ENCODE peak calls at places on chromosomes 7 and 10, in eight cellular contexts. I, U, Q, T, M, D, W and S are unnamed samples.

GRCh38 chr7:82665966-82666507 is 222.5 kb upstream of the CACNA2D1 start:
- DNase-seq in U (no peak), W (peak; percentile 66), I (no peak), M (no peak), Q (no peak), D (no peak), T (no peak), S (no peak)

GRCh38 chr7:141294122-141294829 is 220.4 kb downstream of the TMEM178B start:
- DNase-seq in D (no peak), I (peak; percentile 89), U (no peak), M (no peak), W (no peak), Q (no peak), T (no peak), S (no peak)

GRCh38 chr7:1901431-1902210 is 231.5 kb downstream of the ELFN1 start:
- DNase-seq in D (no peak), U (no peak), M (no peak), W (no peak), I (no peak), T (no peak), Q (no peak), S (no peak)

GRCh38 chr7:86629-87028 is 105.7 kb upstream of the FAM20C start:
- DNase-seq in W (no peak), I (no peak), U (no peak), M (no peak), T (no peak), Q (no peak), D (no peak), S (no peak)

GRCh38 chr10:36373424-36374096 is 731.5 kb upstream of the FZD8 start:
- DNase-seq in I (no peak), Q (no peak), D (no peak), T (no peak), M (no peak), W (no peak), U (no peak), S (no peak)

GRCh38 chr7:39949980-39950472 is at the start of gene CDK13:
- DNase-seq in W (peak; percentile 77), M (peak; percentile 25), Q (peak; percentile 97), U (no peak), I (peak; percentile 82), T (peak; percentile 82), D (peak; percentile 90), S (peak; percentile 49)

GRCh38 chr7:142750321-142750938 is 1.2 kb downstream of the PRSS1 start:
- DNase-seq in I (no peak), Q (no peak), W (no peak), U (no peak), D (no peak), M (no peak), T (no peak), S (no peak)

GRCh38 chr10:71749396-71749795 is 23.9 kb downstream of the VSIR start:
- DNase-seq in I (no peak), D (no peak), Q (no peak), M (no peak), T (no peak), U (no peak), W (no peak), S (no peak)

GRCh38 chr10:104028146-104028545 is 57.5 kb downstream of the COL17A1 start:
- DNase-seq in W (no peak), Q (no peak), M (no peak), I (no peak), T (peak; percentile 46), D (peak; percentile 14), U (no peak), S (no peak)

DNA sequence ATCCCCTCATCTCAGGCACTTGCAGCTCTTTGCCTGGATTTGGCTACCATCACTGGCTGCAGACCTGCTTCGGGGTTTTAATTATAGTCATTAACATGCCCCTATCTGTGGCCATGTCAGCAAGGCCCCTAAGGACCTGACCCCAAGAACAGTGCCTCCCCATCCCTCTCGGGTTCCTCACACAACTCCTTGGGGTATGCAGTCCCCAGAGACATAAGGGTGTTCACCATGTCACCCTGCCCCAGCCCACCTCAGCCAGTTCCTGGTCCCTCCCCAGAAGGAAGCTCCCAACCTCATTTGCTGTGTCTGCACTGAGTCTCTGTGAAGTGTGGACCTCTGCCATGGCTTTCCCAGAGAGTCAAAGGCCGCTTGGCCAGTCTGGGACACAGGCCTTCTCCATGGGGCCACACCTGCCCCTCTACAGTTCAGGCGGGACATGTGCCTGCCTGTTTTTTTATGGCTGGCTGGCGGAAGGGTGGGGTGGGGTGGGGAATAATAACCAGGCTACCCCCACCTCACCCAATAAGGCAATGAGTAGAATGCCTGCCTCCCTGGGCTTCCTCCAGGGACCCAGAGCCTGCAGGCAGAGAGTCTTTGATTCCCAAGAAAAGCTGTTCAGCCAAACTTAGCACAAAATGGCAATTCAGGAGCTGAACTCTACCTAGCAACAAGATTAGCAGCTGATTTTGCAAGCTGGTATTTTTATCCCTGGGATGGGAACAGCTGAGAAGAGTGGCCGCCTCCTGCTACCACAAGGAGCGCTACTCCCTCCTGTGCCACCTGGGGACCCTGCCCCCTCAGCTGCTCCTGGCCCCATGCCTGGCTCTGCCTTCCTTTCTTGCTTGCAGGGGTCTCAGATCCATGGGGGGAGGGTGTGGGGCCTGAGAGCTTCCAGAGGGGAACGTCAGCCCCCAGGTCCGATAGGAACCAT is 23.7 kb upstream of the CAMK2B start:
- DNase-seq in D (no peak), T (no peak), M (no peak), Q (no peak), W (no peak), U (no peak), I (no peak), S (no peak)
- TF ChIP-seq CTCF in D (no peak), T (no peak), M (no peak), Q (no peak), W (peak; percentile 16), U (no peak), I (no peak), S (no peak)

GRCh38 chr10:79316671-79317431 is 30.4 kb upstream of the PPIF start:
- DNase-seq in W (peak; percentile 9), D (peak; percentile 72), U (no peak), T (no peak), Q (peak; percentile 79), M (no peak), I (peak; percentile 60), S (no peak)
- TF ChIP-seq CTCF in W (no peak), D (peak; percentile 41), U (peak; percentile 7), T (no peak), Q (peak; percentile 10), M (no peak), I (peak; percentile 22), S (no peak)

GRCh38 chr7:29765392-29765979 is 40.8 kb upstream of the WIPF3 start:
- DNase-seq in T (no peak), I (no peak), W (no peak), M (no peak), Q (no peak), U (no peak), D (no peak), S (no peak)

GRCh38 chr7:29763266-29763665 is 43.0 kb upstream of the WIPF3 start:
- DNase-seq in T (peak; percentile 37), M (no peak), D (no peak), U (no peak), W (no peak), I (no peak), Q (no peak), S (no peak)

GRCh38 chr7:29764227-29764626 is 42.1 kb upstream of the WIPF3 start:
- DNase-seq in D (no peak), I (no peak), U (no peak), W (no peak), Q (no peak), M (no peak), T (no peak), S (no peak)
- TF ChIP-seq CTCF in D (peak; percentile 17), I (peak; percentile 25), U (no peak), W (no peak), Q (peak; percentile 2), M (no peak), T (peak; percentile 16), S (no peak)

GRCh38 chr10:69936091-69936490 is 116.6 kb upstream of the MACROH2A2 start:
- DNase-seq in Q (peak; percentile 25), D (peak; percentile 58), T (no peak), W (no peak), U (no peak), M (no peak), I (peak; percentile 35), S (no peak)
- TF ChIP-seq CTCF in Q (peak; percentile 44), D (peak; percentile 68), T (peak; percentile 55), W (peak; percentile 14), U (peak; percentile 40), M (no peak), I (peak; percentile 34), S (peak; percentile 47)

GRCh38 chr7:66142334-66142733 is 27.7 kb downstream of the CRCP start:
- DNase-seq in D (no peak), U (no peak), W (no peak), Q (no peak), T (no peak), M (no peak), I (no peak), S (no peak)

GRCh38 chr7:66143876-66144332 is 29.3 kb downstream of the CRCP start:
- DNase-seq in W (no peak), T (no peak), M (no peak), U (no peak), I (no peak), Q (no peak), D (no peak), S (no peak)

GRCh38 chr7:66138994-66139752 is 24.5 kb downstream of the CRCP start:
- DNase-seq in Q (no peak), M (no peak), T (no peak), D (no peak), I (no peak), U (no peak), W (peak; percentile 7), S (no peak)

GRCh38 chr7:66142996-66143395 is 28.3 kb downstream of the CRCP start:
- DNase-seq in M (no peak), Q (no peak), T (peak; percentile 62), W (no peak), U (no peak), D (no peak), I (no peak), S (no peak)

DNA sequence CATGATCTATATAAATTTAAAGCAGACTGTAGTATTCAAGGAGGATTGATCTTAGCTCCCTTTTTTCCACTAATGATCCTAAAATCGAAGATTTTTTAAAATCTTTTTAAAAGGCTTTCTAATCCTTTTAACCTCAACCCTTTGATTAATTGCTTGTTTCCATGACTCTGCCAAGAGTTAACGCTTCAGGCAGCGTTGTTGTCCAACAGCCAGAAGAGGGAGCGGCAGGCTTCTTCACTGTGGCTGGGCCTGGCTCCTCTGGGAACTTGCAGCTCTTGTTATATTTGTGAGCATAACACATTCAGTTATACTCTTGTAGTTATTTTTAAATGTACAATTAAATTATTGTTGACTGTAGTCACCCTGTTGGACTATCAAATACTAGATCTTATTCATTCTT is 26.3 kb downstream of the CRCP start:
- DNase-seq in U (no peak), I (no peak), W (peak; percentile 64), Q (no peak), M (no peak), D (no peak), T (peak; percentile 56), S (peak; percentile 61)
- TF ChIP-seq CTCF in U (peak; percentile 77), I (no peak), W (peak; percentile 65), Q (no peak), M (peak; percentile 46), D (peak; percentile 36), T (peak; percentile 76), S (peak; percentile 86)

GRCh38 chr7:111931958-111932357 is 274.2 kb downstream of the DOCK4 start:
- DNase-seq in W (no peak), T (no peak), I (no peak), Q (no peak), M (no peak), D (no peak), U (no peak), S (no peak)
- TF ChIP-seq CTCF in W (no peak), T (no peak), I (no peak), Q (no peak), M (no peak), D (no peak), U (no peak), S (no peak)